ENCODE peak calls at places on chromosomes 5 and 9, in nine cellular contexts. N is epithelial cell of esophagus, F is mucosa of descending colon, P is A549, Y is ovary, S is brain microvascular endothelial cell, R is activated gamma-delta T cell, B is NCI-H460, K is MCF 10A. X is an unnamed sample.

GRCh38 chr5:132023258-132024116 is 12.0 kb upstream of the ACSL6 start:
- DNase-seq in P (no peak), F (no peak), K (no peak), N (no peak), R (no peak), B (no peak), S (no peak), Y (no peak), X (no peak)

GRCh38 chr9:98142182-98142924 is 23.3 kb upstream of the TRIM14 start:
- DNase-seq in K (peak), R (no peak), Y (no peak), P (peak), S (no peak), N (peak), F (peak), B (no peak), X (no peak)

GRCh38 chr5:135386886-135387628 is 12.0 kb downstream of the MACROH2A1 start:
- DNase-seq in Y (no peak), S (peak), N (peak), K (peak), B (peak), R (no peak), F (peak), P (peak), X (no peak)

GRCh38 chr9:120235081-120235480 is 344.9 kb downstream of the CDK5RAP2 start:
- DNase-seq in B (no peak), N (no peak), S (no peak), P (no peak), Y (no peak), R (no peak), F (no peak), K (no peak), X (no peak)

GRCh38 chr9:19102181-19102630 is 498 bp downstream of the HAUS6 start:
- DNase-seq in N (peak), K (peak), S (no peak), B (no peak), R (peak), Y (peak), F (peak), P (no peak), X (no peak)

GRCh38 chr9:18748106-18748719 is 274.3 kb downstream of the ADAMTSL1 start:
- DNase-seq in Y (no peak), R (no peak), F (no peak), S (no peak), B (no peak), K (no peak), P (no peak), N (no peak), X (no peak)

GRCh38 chr5:121516997-121517396 is 334.7 kb upstream of the FTMT start:
- DNase-seq in N (no peak), F (no peak), P (no peak), R (no peak), S (no peak), Y (no peak), B (no peak), K (no peak), X (no peak)

GRCh38 chr5:134583821-134584220 is 48.8 kb downstream of the SAR1B start:
- DNase-seq in B (no peak), K (no peak), F (no peak), P (no peak), N (no peak), R (no peak), S (no peak), Y (no peak), X (no peak)